ENCODE peak calls at places on chromosome 18, in six cellular contexts. One of them, this sample, is unnamed.

GRCh38 chr18:2906522-2907458 is 60.0 kb downstream of the EMILIN2 start:
- DNase-seq in effector memory CD8-positive, alpha-beta T cell: peak
- DNase-seq in iPS DF 19.7: no peak
- DNase-seq in mucosa of gallbladder: no peak
- DNase-seq in activated CD8-positive, alpha-beta memory T cell treated with anti-CD3 and anti-CD28 coated beads for 1 hour: no peak
- DNase-seq in activated CD4-positive, alpha-beta T cell treated with anti-CD3 and anti-CD28 coated beads, Interleukin-2, amount 50 U/mL, for 24 hours: no peak
- DNase-seq in this sample: no peak

GRCh38 chr18:58937204-58937603 is 72.5 kb downstream of the ZNF532 start:
- DNase-seq in effector memory CD8-positive, alpha-beta T cell: no peak
- DNase-seq in iPS DF 19.7: no peak
- DNase-seq in mucosa of gallbladder: no peak
- DNase-seq in activated CD8-positive, alpha-beta memory T cell treated with anti-CD3 and anti-CD28 coated beads for 1 hour: no peak
- DNase-seq in activated CD4-positive, alpha-beta T cell treated with anti-CD3 and anti-CD28 coated beads, Interleukin-2, amount 50 U/mL, for 24 hours: no peak
- DNase-seq in this sample: no peak

GRCh38 chr18:26421931-26422330 is 126.4 kb downstream of the KCTD1 start:
- DNase-seq in effector memory CD8-positive, alpha-beta T cell: no peak
- DNase-seq in iPS DF 19.7: no peak
- DNase-seq in mucosa of gallbladder: no peak
- DNase-seq in activated CD8-positive, alpha-beta memory T cell treated with anti-CD3 and anti-CD28 coated beads for 1 hour: no peak
- DNase-seq in activated CD4-positive, alpha-beta T cell treated with anti-CD3 and anti-CD28 coated beads, Interleukin-2, amount 50 U/mL, for 24 hours: no peak
- DNase-seq in this sample: no peak

GRCh38 chr18:34871435-34871834 is 161.3 kb downstream of the DTNA start:
- DNase-seq in effector memory CD8-positive, alpha-beta T cell: no peak
- DNase-seq in iPS DF 19.7: no peak
- DNase-seq in mucosa of gallbladder: no peak
- DNase-seq in activated CD8-positive, alpha-beta memory T cell treated with anti-CD3 and anti-CD28 coated beads for 1 hour: no peak
- DNase-seq in activated CD4-positive, alpha-beta T cell treated with anti-CD3 and anti-CD28 coated beads, Interleukin-2, amount 50 U/mL, for 24 hours: no peak
- DNase-seq in this sample: no peak

GRCh38 chr18:24459772-24460171 is 665 bp upstream of the HRH4 start:
- DNase-seq in effector memory CD8-positive, alpha-beta T cell: no peak
- DNase-seq in iPS DF 19.7: no peak
- DNase-seq in mucosa of gallbladder: no peak
- DNase-seq in activated CD8-positive, alpha-beta memory T cell treated with anti-CD3 and anti-CD28 coated beads for 1 hour: no peak
- DNase-seq in activated CD4-positive, alpha-beta T cell treated with anti-CD3 and anti-CD28 coated beads, Interleukin-2, amount 50 U/mL, for 24 hours: no peak
- DNase-seq in this sample: no peak

GRCh38 chr18:28802546-28802945 is 625.6 kb upstream of the CDH2 start:
- DNase-seq in effector memory CD8-positive, alpha-beta T cell: no peak
- DNase-seq in iPS DF 19.7: no peak
- DNase-seq in mucosa of gallbladder: no peak
- DNase-seq in activated CD8-positive, alpha-beta memory T cell treated with anti-CD3 and anti-CD28 coated beads for 1 hour: no peak
- DNase-seq in activated CD4-positive, alpha-beta T cell treated with anti-CD3 and anti-CD28 coated beads, Interleukin-2, amount 50 U/mL, for 24 hours: no peak
- DNase-seq in this sample: no peak

GRCh38 chr18:31983976-31984375 is 34.6 kb upstream of the RNF125 start:
- DNase-seq in effector memory CD8-positive, alpha-beta T cell: no peak
- DNase-seq in iPS DF 19.7: no peak
- DNase-seq in mucosa of gallbladder: no peak
- DNase-seq in activated CD8-positive, alpha-beta memory T cell treated with anti-CD3 and anti-CD28 coated beads for 1 hour: no peak
- DNase-seq in activated CD4-positive, alpha-beta T cell treated with anti-CD3 and anti-CD28 coated beads, Interleukin-2, amount 50 U/mL, for 24 hours: no peak
- DNase-seq in this sample: no peak

GRCh38 chr18:29616885-29617284 is 1425.7 kb downstream of the DSC3 start:
- DNase-seq in effector memory CD8-positive, alpha-beta T cell: no peak
- DNase-seq in iPS DF 19.7: no peak
- DNase-seq in mucosa of gallbladder: no peak
- DNase-seq in activated CD8-positive, alpha-beta memory T cell treated with anti-CD3 and anti-CD28 coated beads for 1 hour: no peak
- DNase-seq in activated CD4-positive, alpha-beta T cell treated with anti-CD3 and anti-CD28 coated beads, Interleukin-2, amount 50 U/mL, for 24 hours: no peak
- DNase-seq in this sample: no peak

GRCh38 chr18:58997811-58998337 is 133.2 kb downstream of the ZNF532 start:
- DNase-seq in effector memory CD8-positive, alpha-beta T cell: no peak
- DNase-seq in iPS DF 19.7: no peak
- DNase-seq in mucosa of gallbladder: peak
- DNase-seq in activated CD8-positive, alpha-beta memory T cell treated with anti-CD3 and anti-CD28 coated beads for 1 hour: no peak
- DNase-seq in activated CD4-positive, alpha-beta T cell treated with anti-CD3 and anti-CD28 coated beads, Interleukin-2, amount 50 U/mL, for 24 hours: no peak
- DNase-seq in this sample: peak

GRCh38 chr18:59035591-59035990 is 104.1 kb upstream of the SEC11C start:
- DNase-seq in effector memory CD8-positive, alpha-beta T cell: no peak
- DNase-seq in iPS DF 19.7: no peak
- DNase-seq in mucosa of gallbladder: no peak
- DNase-seq in activated CD8-positive, alpha-beta memory T cell treated with anti-CD3 and anti-CD28 coated beads for 1 hour: no peak
- DNase-seq in activated CD4-positive, alpha-beta T cell treated with anti-CD3 and anti-CD28 coated beads, Interleukin-2, amount 50 U/mL, for 24 hours: no peak
- DNase-seq in this sample: peak

GRCh38 chr18:9782073-9782857 is 74.2 kb downstream of the RAB31 start:
- DNase-seq in effector memory CD8-positive, alpha-beta T cell: no peak
- DNase-seq in iPS DF 19.7: no peak
- DNase-seq in mucosa of gallbladder: no peak
- DNase-seq in activated CD8-positive, alpha-beta memory T cell treated with anti-CD3 and anti-CD28 coated beads for 1 hour: no peak
- DNase-seq in activated CD4-positive, alpha-beta T cell treated with anti-CD3 and anti-CD28 coated beads, Interleukin-2, amount 50 U/mL, for 24 hours: no peak
- DNase-seq in this sample: peak

GRCh38 chr18:22499421-22499820 is 81.7 kb upstream of the CTAGE1 start:
- DNase-seq in effector memory CD8-positive, alpha-beta T cell: no peak
- DNase-seq in iPS DF 19.7: no peak
- DNase-seq in mucosa of gallbladder: no peak
- DNase-seq in activated CD8-positive, alpha-beta memory T cell treated with anti-CD3 and anti-CD28 coated beads for 1 hour: no peak
- DNase-seq in activated CD4-positive, alpha-beta T cell treated with anti-CD3 and anti-CD28 coated beads, Interleukin-2, amount 50 U/mL, for 24 hours: no peak
- DNase-seq in this sample: no peak

GRCh38 chr18:14577971-14578370 is 34.6 kb upstream of the POTEC start:
- DNase-seq in effector memory CD8-positive, alpha-beta T cell: no peak
- DNase-seq in iPS DF 19.7: no peak
- DNase-seq in mucosa of gallbladder: no peak
- DNase-seq in activated CD8-positive, alpha-beta memory T cell treated with anti-CD3 and anti-CD28 coated beads for 1 hour: no peak
- DNase-seq in activated CD4-positive, alpha-beta T cell treated with anti-CD3 and anti-CD28 coated beads, Interleukin-2, amount 50 U/mL, for 24 hours: no peak
- DNase-seq in this sample: no peak

GRCh38 chr18:32378705-32379104 is 92.0 kb downstream of the GAREM1 start:
- DNase-seq in effector memory CD8-positive, alpha-beta T cell: no peak
- DNase-seq in iPS DF 19.7: no peak
- DNase-seq in mucosa of gallbladder: no peak
- DNase-seq in activated CD8-positive, alpha-beta memory T cell treated with anti-CD3 and anti-CD28 coated beads for 1 hour: no peak
- DNase-seq in activated CD4-positive, alpha-beta T cell treated with anti-CD3 and anti-CD28 coated beads, Interleukin-2, amount 50 U/mL, for 24 hours: no peak
- DNase-seq in this sample: no peak

This sample was measured in H1.